ENCODE peak calls at places on chromosomes 11 and 22, in nine cellular contexts. T is T-cell, Q is Calu3, R is GM12865, B is A549, G is skeletal muscle cell, Y is heart right ventricle, E is dorsolateral prefrontal cortex, J is erythroblast. U is an unnamed sample.

GRCh38 chr11:65651589-65652510 is 10.9 kb downstream of the RELA start:
- DNase-seq in G (no peak), Y (no peak), T (no peak), B (no peak), Q (peak; percentile 89), R (no peak), J (peak; percentile 86), E (no peak), U (no peak)

GRCh38 chr22:35510481-35510934 is 30.1 kb upstream of the RASD2 start:
- DNase-seq in B (no peak), G (peak; percentile 16), Q (no peak), T (no peak), R (no peak), E (no peak), Y (no peak), J (no peak), U (no peak)

GRCh38 chr11:12725863-12726666 is 51.8 kb downstream of the TEAD1 start:
- DNase-seq in G (no peak), R (peak; percentile 36), E (no peak), Q (no peak), B (no peak), T (no peak), Y (no peak), J (no peak), U (peak; percentile 25)

GRCh38 chr22:39527481-39527961 is 5.0 kb downstream of the RPS19BP1 start:
- DNase-seq in J (no peak), T (no peak), E (no peak), B (no peak), G (no peak), Y (no peak), R (peak; percentile 57), Q (peak; percentile 30), U (no peak)

GRCh38 chr11:85947431-85948272 is 92.5 kb downstream of the CCDC83 start:
- DNase-seq in Y (no peak), J (no peak), R (peak; percentile 50), T (no peak), G (peak; percentile 81), Q (peak; percentile 43), E (no peak), B (peak; percentile 14), U (peak; percentile 20)

GRCh38 chr11:2298131-2298794 is 3.5 kb downstream of the C11orf21 start:
- DNase-seq in Y (no peak), R (no peak), G (no peak), B (no peak), J (no peak), T (no peak), E (no peak), Q (no peak), U (no peak)

GRCh38 chr11:2885017-2885675 is 429 bp downstream of the CDKN1C start:
- DNase-seq in Q (peak; percentile 78), Y (peak; percentile 64), J (peak; percentile 73), T (no peak), R (no peak), B (no peak), E (peak; percentile 65), G (no peak), U (peak; percentile 26)

GRCh38 chr11:62933285-62933684 is 12.1 kb upstream of the CHRM1 start:
- DNase-seq in E (no peak), G (no peak), Q (no peak), R (no peak), T (no peak), J (no peak), Y (no peak), B (no peak), U (no peak)

GRCh38 chr11:42329930-42330555 is 870.6 kb upstream of the LRRC4C start:
- DNase-seq in G (no peak), J (no peak), R (no peak), B (no peak), T (no peak), Y (no peak), E (no peak), Q (no peak), U (no peak)

GRCh38 chr22:26481694-26482093 is 1.9 kb downstream of the HPS4 start:
- DNase-seq in Y (no peak), Q (no peak), J (peak; percentile 51), G (no peak), B (no peak), R (peak; percentile 53), T (no peak), E (no peak), U (no peak)

GRCh38 chr22:43226368-43226979 is 39.5 kb upstream of the TTLL12 start:
- DNase-seq in T (no peak), B (no peak), Y (no peak), J (no peak), Q (no peak), R (no peak), G (no peak), E (no peak), U (no peak)

GRCh38 chr11:115751244-115751643 is 247.0 kb upstream of the CADM1 start:
- DNase-seq in R (no peak), Q (no peak), B (no peak), T (no peak), J (no peak), Y (no peak), G (no peak), E (no peak), U (no peak)

GRCh38 chr11:131760191-131760951 is 390.0 kb downstream of the NTM start:
- DNase-seq in Y (no peak), Q (no peak), B (no peak), E (no peak), G (peak; percentile 84), T (no peak), J (no peak), R (no peak), U (peak; percentile 48)

GRCh38 chr11:128210148-128210940 is 377.0 kb downstream of the ETS1 start:
- DNase-seq in B (peak; percentile 81), Q (peak; percentile 76), R (no peak), E (no peak), G (peak; percentile 98), Y (no peak), J (no peak), T (no peak), U (peak; percentile 87)

GRCh38 chr11:113710989-113711388 is 4.9 kb upstream of the TMPRSS5 start:
- DNase-seq in T (no peak), J (no peak), Q (no peak), B (no peak), G (no peak), Y (no peak), R (no peak), E (no peak), U (no peak)

GRCh38 chr11:128029219-128029722 is 558.1 kb downstream of the ETS1 start:
- DNase-seq in J (no peak), E (no peak), R (no peak), B (no peak), Y (no peak), T (no peak), G (no peak), Q (no peak), U (no peak)

GRCh38 chr11:134008593-134008992 is 51.8 kb upstream of the IGSF9B start:
- DNase-seq in B (no peak), T (no peak), G (no peak), Q (peak; percentile 10), Y (no peak), J (no peak), E (no peak), R (peak; percentile 8), U (no peak)

GRCh38 chr11:104968856-104969776 is 742 bp upstream of the CASP4 start:
- DNase-seq in J (no peak), T (no peak), B (no peak), R (no peak), E (no peak), G (no peak), Q (peak; percentile 4), Y (peak; percentile 32), U (peak; percentile 35)

GRCh38 chr11:99410636-99411035 is 389.9 kb downstream of the CNTN5 start:
- DNase-seq in Q (no peak), G (no peak), E (no peak), Y (no peak), B (no peak), R (no peak), J (no peak), T (no peak), U (no peak)

GRCh38 chr11:131999084-131999483 is 628.7 kb downstream of the NTM start:
- DNase-seq in Y (no peak), E (no peak), G (no peak), B (no peak), T (no peak), R (no peak), J (no peak), Q (no peak), U (no peak)

GRCh38 chr11:119728226-119728626 is 774 bp downstream of the NECTIN1 start:
- DNase-seq in Y (no peak), J (peak; percentile 16), E (no peak), B (peak; percentile 37), Q (peak; percentile 13), G (no peak), R (no peak), T (no peak), U (peak; percentile 23)

GRCh38 chr22:20324139-20324516 is 4.3 kb upstream of the DGCR6L start:
- DNase-seq in R (no peak), B (no peak), J (no peak), Y (no peak), T (peak; percentile 24), G (no peak), E (no peak), Q (no peak), U (no peak)

GRCh38 chr22:22168190-22168940 is 76.2 kb upstream of the VPREB1 start:
- DNase-seq in E (no peak), Y (no peak), G (peak; percentile 39), Q (peak; percentile 49), R (peak; percentile 93), B (peak; percentile 11), T (no peak), J (peak; percentile 31), U (no peak)

GRCh38 chr11:27075655-27076054 is 35.0 kb downstream of the BBOX1 start:
- DNase-seq in B (no peak), T (no peak), E (no peak), Q (no peak), J (no peak), Y (no peak), G (no peak), R (no peak), U (no peak)

GRCh38 chr11:811446-812245 is 1.9 kb downstream of the RPLP2 start:
- DNase-seq in B (no peak), Q (no peak), E (no peak), Y (no peak), G (no peak), J (no peak), T (no peak), R (no peak), U (no peak)

GRCh38 chr11:12733091-12733490 is 58.9 kb downstream of the TEAD1 start:
- DNase-seq in R (no peak), T (no peak), J (no peak), Y (no peak), B (no peak), Q (no peak), G (no peak), E (no peak), U (no peak)

GRCh38 chr22:17303840-17304779 is 65.2 kb upstream of the CECR2 start:
- DNase-seq in T (no peak), R (peak; percentile 82), B (no peak), G (no peak), Q (no peak), E (no peak), Y (no peak), J (no peak), U (no peak)

GRCh38 chr22:36546932-36547331 is 18.0 kb upstream of the EIF3D start:
- DNase-seq in J (no peak), B (peak; percentile 71), G (peak; percentile 52), T (no peak), E (no peak), Y (no peak), Q (peak; percentile 46), R (no peak), U (peak; percentile 50)